ENCODE peak calls at places on chromosomes 12 and 14, in seven cellular contexts. One of them, this sample, is unnamed.

GRCh38 chr14:102693006-102693755 is 84.1 kb upstream of the TRAF3 start:
- DNase-seq in progenitor cell of endocrine pancreas: no peak
- DNase-seq in CD4-positive, CD25-positive, alpha-beta regulatory T cell: no peak
- DNase-seq in LoVo: no peak
- DNase-seq in stromal cell of bone marrow: no peak
- DNase-seq in stimulated activated CD8-positive, alpha-beta memory T cell treated with anti-CD3 and anti-CD28 coated beads, Interleukin-4, amount 100 ng/mL, for 4 hours: no peak
- DNase-seq in HL-60: no peak
- DNase-seq in this sample: no peak

GRCh38 chr14:36105401-36105800 is 71.1 kb downstream of the PTCSC3 start:
- DNase-seq in progenitor cell of endocrine pancreas: no peak
- DNase-seq in CD4-positive, CD25-positive, alpha-beta regulatory T cell: no peak
- DNase-seq in LoVo: peak; percentile 16
- DNase-seq in stromal cell of bone marrow: peak; percentile 2
- DNase-seq in stimulated activated CD8-positive, alpha-beta memory T cell treated with anti-CD3 and anti-CD28 coated beads, Interleukin-4, amount 100 ng/mL, for 4 hours: no peak
- DNase-seq in HL-60: peak; percentile 42
- DNase-seq in this sample: no peak

GRCh38 chr12:76943004-76943403 is 64.2 kb upstream of the CSRP2 start:
- DNase-seq in progenitor cell of endocrine pancreas: no peak
- DNase-seq in CD4-positive, CD25-positive, alpha-beta regulatory T cell: no peak
- DNase-seq in LoVo: no peak
- DNase-seq in stromal cell of bone marrow: no peak
- DNase-seq in stimulated activated CD8-positive, alpha-beta memory T cell treated with anti-CD3 and anti-CD28 coated beads, Interleukin-4, amount 100 ng/mL, for 4 hours: no peak
- DNase-seq in HL-60: no peak
- DNase-seq in this sample: no peak

GRCh38 chr14:92735344-92735743 is 13.1 kb downstream of the LGMN start:
- DNase-seq in progenitor cell of endocrine pancreas: no peak
- DNase-seq in CD4-positive, CD25-positive, alpha-beta regulatory T cell: no peak
- DNase-seq in LoVo: no peak
- DNase-seq in stromal cell of bone marrow: no peak
- DNase-seq in stimulated activated CD8-positive, alpha-beta memory T cell treated with anti-CD3 and anti-CD28 coated beads, Interleukin-4, amount 100 ng/mL, for 4 hours: no peak
- DNase-seq in HL-60: no peak
- DNase-seq in this sample: no peak

GRCh38 chr14:99570542-99571302 is 33.3 kb downstream of the CCDC85C start:
- DNase-seq in progenitor cell of endocrine pancreas: no peak
- DNase-seq in CD4-positive, CD25-positive, alpha-beta regulatory T cell: no peak
- DNase-seq in LoVo: no peak
- DNase-seq in stromal cell of bone marrow: no peak
- DNase-seq in stimulated activated CD8-positive, alpha-beta memory T cell treated with anti-CD3 and anti-CD28 coated beads, Interleukin-4, amount 100 ng/mL, for 4 hours: no peak
- DNase-seq in HL-60: no peak
- DNase-seq in this sample: no peak

GRCh38 chr12:5173511-5174011 is 129.9 kb downstream of the KCNA5 start:
- DNase-seq in progenitor cell of endocrine pancreas: no peak
- DNase-seq in CD4-positive, CD25-positive, alpha-beta regulatory T cell: no peak
- DNase-seq in LoVo: peak; percentile 50
- DNase-seq in stromal cell of bone marrow: no peak
- DNase-seq in stimulated activated CD8-positive, alpha-beta memory T cell treated with anti-CD3 and anti-CD28 coated beads, Interleukin-4, amount 100 ng/mL, for 4 hours: no peak
- DNase-seq in HL-60: no peak
- DNase-seq in this sample: no peak

GRCh38 chr12:131088701-131089525 is 135.2 kb downstream of the ADGRD1 start:
- DNase-seq in progenitor cell of endocrine pancreas: peak; percentile 6
- DNase-seq in CD4-positive, CD25-positive, alpha-beta regulatory T cell: no peak
- DNase-seq in LoVo: no peak
- DNase-seq in stromal cell of bone marrow: no peak
- DNase-seq in stimulated activated CD8-positive, alpha-beta memory T cell treated with anti-CD3 and anti-CD28 coated beads, Interleukin-4, amount 100 ng/mL, for 4 hours: no peak
- DNase-seq in HL-60: no peak
- DNase-seq in this sample: no peak

GRCh38 chr12:66438601-66439000 is 136.3 kb downstream of the HELB start:
- DNase-seq in progenitor cell of endocrine pancreas: no peak
- DNase-seq in CD4-positive, CD25-positive, alpha-beta regulatory T cell: no peak
- DNase-seq in LoVo: no peak
- DNase-seq in stromal cell of bone marrow: peak; percentile 13
- DNase-seq in stimulated activated CD8-positive, alpha-beta memory T cell treated with anti-CD3 and anti-CD28 coated beads, Interleukin-4, amount 100 ng/mL, for 4 hours: no peak
- DNase-seq in HL-60: no peak
- DNase-seq in this sample: no peak

GRCh38 chr14:33534636-33535035 is 416.2 kb downstream of the EGLN3 start:
- DNase-seq in progenitor cell of endocrine pancreas: no peak
- DNase-seq in CD4-positive, CD25-positive, alpha-beta regulatory T cell: no peak
- DNase-seq in LoVo: no peak
- DNase-seq in stromal cell of bone marrow: no peak
- DNase-seq in stimulated activated CD8-positive, alpha-beta memory T cell treated with anti-CD3 and anti-CD28 coated beads, Interleukin-4, amount 100 ng/mL, for 4 hours: no peak
- DNase-seq in HL-60: no peak
- DNase-seq in this sample: no peak

GRCh38 chr12:108135627-108136026 is 6.5 kb downstream of the WSCD2 start:
- DNase-seq in progenitor cell of endocrine pancreas: no peak
- DNase-seq in CD4-positive, CD25-positive, alpha-beta regulatory T cell: no peak
- DNase-seq in LoVo: no peak
- DNase-seq in stromal cell of bone marrow: no peak
- DNase-seq in stimulated activated CD8-positive, alpha-beta memory T cell treated with anti-CD3 and anti-CD28 coated beads, Interleukin-4, amount 100 ng/mL, for 4 hours: no peak
- DNase-seq in HL-60: no peak
- DNase-seq in this sample: no peak

GRCh38 chr12:14959916-14960315 is 1.5 kb downstream of the ARHGDIB start:
- DNase-seq in progenitor cell of endocrine pancreas: no peak
- DNase-seq in CD4-positive, CD25-positive, alpha-beta regulatory T cell: no peak
- DNase-seq in LoVo: no peak
- DNase-seq in stromal cell of bone marrow: no peak
- DNase-seq in stimulated activated CD8-positive, alpha-beta memory T cell treated with anti-CD3 and anti-CD28 coated beads, Interleukin-4, amount 100 ng/mL, for 4 hours: no peak
- DNase-seq in HL-60: peak; percentile 35
- DNase-seq in this sample: no peak

GRCh38 chr12:93145086-93145485 is 216.0 kb upstream of the EEA1 start:
- DNase-seq in progenitor cell of endocrine pancreas: no peak
- DNase-seq in CD4-positive, CD25-positive, alpha-beta regulatory T cell: no peak
- DNase-seq in LoVo: no peak
- DNase-seq in stromal cell of bone marrow: no peak
- DNase-seq in stimulated activated CD8-positive, alpha-beta memory T cell treated with anti-CD3 and anti-CD28 coated beads, Interleukin-4, amount 100 ng/mL, for 4 hours: no peak
- DNase-seq in HL-60: no peak
- DNase-seq in this sample: no peak

GRCh38 chr14:71579331-71579730 is 352.9 kb upstream of the RGS6 start:
- DNase-seq in progenitor cell of endocrine pancreas: no peak
- DNase-seq in CD4-positive, CD25-positive, alpha-beta regulatory T cell: no peak
- DNase-seq in LoVo: no peak
- DNase-seq in stromal cell of bone marrow: no peak
- DNase-seq in stimulated activated CD8-positive, alpha-beta memory T cell treated with anti-CD3 and anti-CD28 coated beads, Interleukin-4, amount 100 ng/mL, for 4 hours: no peak
- DNase-seq in HL-60: no peak
- DNase-seq in this sample: no peak

GRCh38 chr12:130715150-130715995 is 726 bp downstream of the RIMBP2 start:
- DNase-seq in progenitor cell of endocrine pancreas: no peak
- DNase-seq in CD4-positive, CD25-positive, alpha-beta regulatory T cell: no peak
- DNase-seq in LoVo: no peak
- DNase-seq in stromal cell of bone marrow: no peak
- DNase-seq in stimulated activated CD8-positive, alpha-beta memory T cell treated with anti-CD3 and anti-CD28 coated beads, Interleukin-4, amount 100 ng/mL, for 4 hours: no peak
- DNase-seq in HL-60: no peak
- DNase-seq in this sample: no peak

GRCh38 chr14:65173973-65174693 is 71.8 kb upstream of the MAX start:
- DNase-seq in progenitor cell of endocrine pancreas: no peak
- DNase-seq in CD4-positive, CD25-positive, alpha-beta regulatory T cell: no peak
- DNase-seq in LoVo: no peak
- DNase-seq in stromal cell of bone marrow: no peak
- DNase-seq in stimulated activated CD8-positive, alpha-beta memory T cell treated with anti-CD3 and anti-CD28 coated beads, Interleukin-4, amount 100 ng/mL, for 4 hours: no peak
- DNase-seq in HL-60: no peak
- DNase-seq in this sample: no peak

GRCh38 chr14:32709072-32709471 is 229.6 kb upstream of the NPAS3 start:
- DNase-seq in progenitor cell of endocrine pancreas: no peak
- DNase-seq in CD4-positive, CD25-positive, alpha-beta regulatory T cell: no peak
- DNase-seq in LoVo: no peak
- DNase-seq in stromal cell of bone marrow: peak; percentile 97
- DNase-seq in stimulated activated CD8-positive, alpha-beta memory T cell treated with anti-CD3 and anti-CD28 coated beads, Interleukin-4, amount 100 ng/mL, for 4 hours: no peak
- DNase-seq in HL-60: no peak
- DNase-seq in this sample: peak; percentile 17

GRCh38 chr12:24991209-24992049 is 42.5 kb upstream of the BCAT1 start:
- DNase-seq in progenitor cell of endocrine pancreas: no peak
- DNase-seq in CD4-positive, CD25-positive, alpha-beta regulatory T cell: no peak
- DNase-seq in LoVo: peak; percentile 79
- DNase-seq in stromal cell of bone marrow: peak; percentile 39
- DNase-seq in stimulated activated CD8-positive, alpha-beta memory T cell treated with anti-CD3 and anti-CD28 coated beads, Interleukin-4, amount 100 ng/mL, for 4 hours: no peak
- DNase-seq in HL-60: peak; percentile 36
- DNase-seq in this sample: no peak

This sample was measured in amygdala.